ENCODE peak calls at places on chromosomes 11 and 22, in seven cellular contexts. W is HEK293T; V is activated T-helper 1 cell treated with anti-CD3 and anti-CD28 coated beads, Interleukin-12 subunit alpha, Interleukin-12 subunit beta, Interleukin-2, Interleukin-4 antibody, amounts not matched to agents 30 ng/mL and 10 ng/mL and 1 ng/mL, durations not matched to agents 14 hours and 24 hours and 36 hours; I is lower leg skin; P is adipocyte; T is fibroblast of mammary gland; C is T-helper 22 cell. X is an unnamed sample.

GRCh38 chr11:126993599-126993998 is 7.0 kb downstream of the KIRREL3 start:
- DNase-seq in W (no peak), V (no peak), I (no peak), P (peak; percentile 78), T (no peak), C (no peak), X (no peak)

GRCh38 chr11:45886816-45887520 is 1.5 kb downstream of the MAPK8IP1 start:
- DNase-seq in W (no peak), V (no peak), I (no peak), P (no peak), T (no peak), C (no peak), X (no peak)

GRCh38 chr11:103552086-103552485 is 442.9 kb downstream of the DYNC2H1 start:
- DNase-seq in W (no peak), V (no peak), I (no peak), P (no peak), T (no peak), C (no peak), X (no peak)

GRCh38 chr11:59849129-59849528 is 3.8 kb upstream of the CBLIF start:
- DNase-seq in W (no peak), V (no peak), I (no peak), P (no peak), T (no peak), C (no peak), X (no peak)

GRCh38 chr11:95586681-95587080 is 202.9 kb downstream of the FAM76B start:
- DNase-seq in W (no peak), V (no peak), I (no peak), P (no peak), T (no peak), C (no peak), X (no peak)

GRCh38 chr22:45127866-45128265 is 35.9 kb upstream of the NUP50 start:
- DNase-seq in W (no peak), V (no peak), I (no peak), P (peak; percentile 4), T (peak; percentile 41), C (no peak), X (no peak)

GRCh38 chr22:28560005-28560742 is 119.5 kb downstream of the TTC28 start:
- DNase-seq in W (no peak), V (no peak), I (no peak), P (peak; percentile 60), T (peak; percentile 75), C (no peak), X (no peak)

GRCh38 chr11:19827399-19828135 is 114.9 kb downstream of the NAV2 start:
- DNase-seq in W (no peak), V (no peak), I (no peak), P (no peak), T (peak; percentile 28), C (no peak), X (no peak)

X was measured in thoracic aorta.